ENCODE peak calls at places on chromosome 5, in seven cellular contexts. P, J, K, S, O, I and M are unnamed samples.

GRCh38 chr5:14351845-14352712 is 208.9 kb downstream of the TRIO start:
- DNase-seq in P (peak; percentile 75), S (peak; percentile 81), K (no peak), I (peak; percentile 68), O (peak; percentile 28), J (peak; percentile 27), M (peak; percentile 75)

GRCh38 chr5:34826347-34826746 is 12.6 kb upstream of the TTC23L start:
- DNase-seq in I (no peak), P (no peak), K (no peak), O (no peak), J (no peak), S (no peak), M (no peak)

GRCh38 chr5:15500326-15500958 is 462 bp downstream of the FBXL7 start:
- DNase-seq in I (no peak), P (peak; percentile 55), O (no peak), K (no peak), S (no peak), J (no peak), M (no peak)

GRCh38 chr5:1946776-1947175 is 64.1 kb upstream of the IRX4 start:
- DNase-seq in S (no peak), P (no peak), O (no peak), I (no peak), K (no peak), J (no peak), M (no peak)

GRCh38 chr5:171724771-171725609 is 60.6 kb upstream of the SMIM23 start:
- DNase-seq in I (no peak), J (no peak), S (no peak), P (no peak), K (no peak), O (no peak), M (no peak)

GRCh38 chr5:77322406-77322805 is 111.9 kb downstream of the PDE8B start:
- DNase-seq in K (no peak), J (no peak), P (no peak), I (no peak), S (no peak), O (no peak), M (no peak)

GRCh38 chr5:134724872-134725271 is 13.5 kb upstream of the CAMLG start:
- DNase-seq in I (no peak), O (no peak), J (no peak), S (no peak), P (no peak), K (no peak), M (no peak)

GRCh38 chr5:149181702-149182101 is 40.4 kb downstream of the ABLIM3 start:
- DNase-seq in J (no peak), S (no peak), O (no peak), P (no peak), K (no peak), I (no peak), M (no peak)

GRCh38 chr5:56319281-56320242 is 86.4 kb upstream of the ANKRD55 start:
- DNase-seq in I (peak; percentile 92), O (no peak), S (no peak), P (no peak), J (no peak), K (no peak), M (no peak)

GRCh38 chr5:157540707-157541451 is 34.7 kb downstream of the ADAM19 start:
- DNase-seq in P (no peak), O (peak; percentile 17), S (no peak), K (no peak), I (no peak), J (no peak), M (no peak)

GRCh38 chr5:23490993-23491392 is 16.4 kb upstream of the PRDM9 start:
- DNase-seq in J (no peak), K (no peak), I (no peak), P (no peak), S (no peak), O (no peak), M (no peak)

GRCh38 chr5:36070687-36071571 is 4.2 kb upstream of the UGT3A2 start:
- DNase-seq in I (no peak), O (no peak), P (no peak), K (no peak), S (no peak), J (no peak), M (no peak)

GRCh38 chr5:172731286-172732073 is 39.5 kb downstream of the DUSP1 start:
- DNase-seq in J (peak; percentile 66), P (no peak), I (peak; percentile 76), S (no peak), O (no peak), K (no peak), M (no peak)

GRCh38 chr5:9198399-9198798 is 347.5 kb downstream of the SEMA5A start:
- DNase-seq in I (no peak), P (peak; percentile 18), J (no peak), S (no peak), O (no peak), K (no peak), M (no peak)

GRCh38 chr5:110769282-110769681 is 30.5 kb downstream of the SLC25A46 start:
- DNase-seq in I (no peak), K (no peak), J (no peak), S (no peak), O (no peak), P (no peak), M (no peak)

GRCh38 chr5:179530069-179530998 is 20.0 kb upstream of the RUFY1 start:
- DNase-seq in J (no peak), P (peak; percentile 59), O (peak; percentile 40), I (no peak), K (no peak), S (no peak), M (no peak)

GRCh38 chr5:39255406-39255805 is 36.0 kb upstream of the FYB1 start:
- DNase-seq in K (no peak), S (no peak), I (peak; percentile 58), P (no peak), J (no peak), O (no peak), M (no peak)

GRCh38 chr5:150879358-150879757 is 25.4 kb downstream of the ZNF300 start:
- DNase-seq in J (no peak), K (no peak), S (no peak), O (no peak), I (no peak), P (no peak), M (no peak)

GRCh38 chr5:168039485-168040005 is 251.9 kb upstream of the WWC1 start:
- DNase-seq in P (no peak), J (no peak), I (no peak), O (no peak), K (no peak), S (no peak), M (no peak)

GRCh38 chr5:13034048-13034447 is 910.4 kb downstream of the DNAH5 start:
- DNase-seq in P (no peak), O (no peak), K (no peak), I (no peak), J (no peak), S (no peak), M (no peak)

GRCh38 chr5:149694007-149694406 is 36.1 kb upstream of the PPARGC1B start:
- DNase-seq in S (no peak), I (no peak), P (no peak), K (no peak), J (no peak), O (no peak), M (no peak)

GRCh38 chr5:27462936-27463335 is 424.6 kb upstream of the CDH9 start:
- DNase-seq in S (no peak), P (no peak), I (no peak), K (no peak), J (no peak), O (no peak), M (no peak)

GRCh38 chr5:136040746-136041415 is 12.1 kb downstream of the TGFBI start:
- DNase-seq in P (no peak), J (no peak), I (no peak), S (no peak), K (no peak), O (no peak), M (no peak)

GRCh38 chr5:138784590-138784989 is 31.4 kb downstream of the CTNNA1 start:
- DNase-seq in O (no peak), S (no peak), P (no peak), K (no peak), I (no peak), J (no peak), M (no peak)

GRCh38 chr5:171924493-171925122 is 81.8 kb downstream of the FBXW11 start:
- DNase-seq in I (no peak), O (no peak), K (no peak), S (no peak), P (no peak), J (no peak), M (no peak)

GRCh38 chr5:140090251-140090650 is 23.7 kb upstream of the PURA start:
- DNase-seq in P (no peak), S (no peak), O (no peak), K (no peak), J (no peak), I (no peak), M (no peak)

GRCh38 chr5:83654427-83654994 is 66.1 kb downstream of the HAPLN1 start:
- DNase-seq in S (no peak), K (no peak), I (peak; percentile 5), P (no peak), J (no peak), O (no peak), M (no peak)

GRCh38 chr5:180467028-180467427 is 27.2 kb upstream of the CNOT6 start:
- DNase-seq in P (no peak), K (no peak), J (no peak), I (peak; percentile 70), O (no peak), S (no peak), M (no peak)